ENCODE peak calls at places on chromosomes 5 and 9, in nine cellular contexts. L is OCI-LY7, K is HepG2, M is ovary, Z is neuronal stem cell, S is body of pancreas, B is cardiac muscle cell, V is BE2C, J is MM.1S. F is an unnamed sample.

GRCh38 chr9:109320734-109321448 is at the start of gene EPB41L4B:
- DNase-seq in L (peak; percentile 81), K (peak; percentile 83), M (peak; percentile 95), Z (peak; percentile 76), S (peak; percentile 96), B (peak; percentile 82), V (peak; percentile 93), J (peak; percentile 94), F (peak; percentile 93)

GRCh38 chr9:98536542-98537173 is 172.1 kb downstream of the GABBR2 start:
- DNase-seq in L (peak; percentile 5), K (peak; percentile 5), M (no peak), Z (no peak), S (peak; percentile 13), B (peak; percentile 15), V (peak; percentile 58), J (no peak), F (peak; percentile 28)

GRCh38 chr5:120055858-120056257 is 408.2 kb upstream of the PRR16 start:
- DNase-seq in L (no peak), K (no peak), M (no peak), Z (no peak), S (peak; percentile 26), B (peak; percentile 77), V (peak; percentile 10), J (no peak), F (no peak)

GRCh38 chr5:91219141-91219802 is 163.8 kb downstream of the ARRDC3 start:
- DNase-seq in L (no peak), K (no peak), M (no peak), Z (no peak), S (peak; percentile 71), B (peak; percentile 94), V (no peak), J (no peak), F (no peak)

GRCh38 chr5:19241690-19242089 is 746.3 kb downstream of the CDH18 start:
- DNase-seq in L (no peak), K (no peak), M (no peak), Z (no peak), S (no peak), B (no peak), V (no peak), J (no peak), F (no peak)

GRCh38 chr9:69149321-69149807 is 24.7 kb upstream of the TJP2 start:
- DNase-seq in L (no peak), K (no peak), M (no peak), Z (no peak), S (peak; percentile 25), B (peak; percentile 88), V (no peak), J (no peak), F (no peak)

GRCh38 chr5:38922199-38922598 is 76.4 kb downstream of the OSMR start:
- DNase-seq in L (peak; percentile 29), K (peak; percentile 29), M (peak; percentile 41), Z (peak; percentile 26), S (peak; percentile 64), B (peak; percentile 73), V (peak; percentile 65), J (peak; percentile 24), F (no peak)

GRCh38 chr9:129574911-129575574 is 45.9 kb downstream of the C9orf50 start:
- DNase-seq in L (no peak), K (no peak), M (no peak), Z (no peak), S (no peak), B (no peak), V (no peak), J (no peak), F (no peak)

GRCh38 chr9:77005216-77005615 is 14.2 kb upstream of the FOXB2 start:
- DNase-seq in L (no peak), K (no peak), M (no peak), Z (no peak), S (no peak), B (no peak), V (no peak), J (no peak), F (no peak)

GRCh38 chr9:137429974-137430722 is 7.0 kb downstream of the NOXA1 start:
- DNase-seq in L (peak; percentile 39), K (no peak), M (peak; percentile 64), Z (no peak), S (no peak), B (no peak), V (peak; percentile 68), J (peak; percentile 47), F (peak; percentile 78)

GRCh38 chr5:115500225-115500624 is 44.4 kb downstream of the FEM1C start:
- DNase-seq in L (no peak), K (no peak), M (no peak), Z (no peak), S (no peak), B (no peak), V (no peak), J (no peak), F (no peak)

GRCh38 chr5:135335031-135335828 is 63.8 kb downstream of the MACROH2A1 start:
- DNase-seq in L (no peak), K (no peak), M (no peak), Z (no peak), S (no peak), B (no peak), V (no peak), J (no peak), F (no peak)
- H3K36me3 ChIP-seq in L (peaks cover 92% of the 10 kb centered on the region), K (peaks cover 77% of the 10 kb centered on the region), M (no peaks in the 10 kb centered on the region), Z (peaks cover 91% of the 10 kb centered on the region), S (no peaks in the 10 kb centered on the region), B (peaks cover 40% of the 10 kb centered on the region), V (peaks cover 42% of the 10 kb centered on the region), J (peaks cover 5% of the 10 kb centered on the region), F (peaks cover 33% of the 10 kb centered on the region)

GRCh38 chr5:80439213-80439612 is 31.3 kb downstream of the ZFYVE16 start:
- DNase-seq in L (no peak), K (no peak), M (no peak), Z (no peak), S (no peak), B (no peak), V (no peak), J (no peak), F (no peak)
- H3K36me3 ChIP-seq in L (peaks cover 13% of the 10 kb centered on the region), K (peaks cover 42% of the 10 kb centered on the region), M (no peaks in the 10 kb centered on the region), Z (peaks cover 96% of the 10 kb centered on the region), S (no peaks in the 10 kb centered on the region), B (peaks cover 27% of the 10 kb centered on the region), V (peaks cover 67% of the 10 kb centered on the region), J (no peaks in the 10 kb centered on the region), F (no peaks in the 10 kb centered on the region)

DNA sequence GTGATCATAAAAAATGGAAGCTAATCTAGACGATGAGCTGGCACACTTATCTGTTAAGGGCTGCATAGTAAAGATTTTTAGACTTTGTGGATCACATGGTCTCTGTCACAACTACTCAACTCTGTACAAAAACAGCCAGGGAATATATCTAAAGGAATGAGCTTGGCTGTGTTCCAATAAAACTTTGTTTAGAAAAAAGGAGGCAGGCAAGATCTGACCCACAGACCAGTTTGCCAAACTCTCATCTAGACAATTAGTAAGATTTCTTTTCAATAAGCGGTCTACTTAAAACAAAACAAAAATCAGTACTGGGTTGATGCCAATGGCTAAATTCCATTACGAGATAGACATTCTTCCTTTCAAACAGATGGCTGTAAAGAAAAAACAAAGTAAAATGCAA is 53.0 kb upstream of the RETREG1 start:
- DNase-seq in L (no peak), K (no peak), M (no peak), Z (no peak), S (no peak), B (peak; percentile 89), V (no peak), J (no peak), F (no peak)
- H3K36me3 ChIP-seq in L (no peaks in the 10 kb centered on the region), K (peaks cover 80% of the 10 kb centered on the region), M (no peaks in the 10 kb centered on the region), Z (peaks cover 97% of the 10 kb centered on the region), S (no peaks in the 10 kb centered on the region), B (peaks cover 9% of the 10 kb centered on the region), V (no peaks in the 10 kb centered on the region), J (no peaks in the 10 kb centered on the region), F (no peaks in the 10 kb centered on the region)

DNA sequence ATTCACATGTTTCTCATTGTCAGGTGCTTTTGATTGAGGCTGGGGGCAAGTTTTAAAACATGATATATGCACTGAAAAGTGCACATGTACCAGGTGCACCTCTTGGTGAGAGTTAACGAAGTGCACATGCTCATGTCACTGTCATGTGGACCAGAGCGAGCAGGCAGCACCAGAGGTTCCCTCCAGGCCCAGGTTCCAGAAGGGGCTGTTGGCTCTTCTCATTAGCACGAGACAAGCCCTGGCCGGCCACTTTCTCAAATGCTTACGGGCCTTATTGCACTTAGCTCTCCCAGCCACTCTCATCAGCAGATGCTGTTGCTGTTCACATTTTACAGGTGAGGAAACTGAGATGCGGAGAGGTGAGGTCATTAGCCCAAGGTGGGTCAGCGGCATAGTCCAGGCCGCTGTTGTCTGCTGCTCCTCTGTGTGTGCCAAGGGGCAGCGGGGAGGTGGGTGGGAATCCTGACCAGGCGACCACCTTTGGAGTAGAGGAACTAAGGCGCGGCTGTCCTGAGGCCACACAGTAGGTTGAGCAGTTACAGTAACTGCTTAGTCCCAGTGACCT is 27.4 kb downstream of the TENT4A start:
- DNase-seq in L (no peak), K (no peak), M (no peak), Z (no peak), S (no peak), B (no peak), V (no peak), J (no peak), F (no peak)
- H3K36me3 ChIP-seq in L (peaks cover 90% of the 10 kb centered on the region), K (peaks cover 82% of the 10 kb centered on the region), M (no peaks in the 10 kb centered on the region), Z (peaks cover 93% of the 10 kb centered on the region), S (no peaks in the 10 kb centered on the region), B (peaks cover 7% of the 10 kb centered on the region), V (peaks cover 69% of the 10 kb centered on the region), J (no peaks in the 10 kb centered on the region), F (peaks cover 22% of the 10 kb centered on the region)

GRCh38 chr5:149541893-149542292 is 9.3 kb downstream of the CSNK1A1 start:
- DNase-seq in L (no peak), K (no peak), M (no peak), Z (no peak), S (no peak), B (no peak), V (no peak), J (no peak), F (no peak)
- H3K36me3 ChIP-seq in L (peaks cover 86% of the 10 kb centered on the region), K (peaks cover 48% of the 10 kb centered on the region), M (no peaks in the 10 kb centered on the region), Z (peaks cover 93% of the 10 kb centered on the region), S (no peaks in the 10 kb centered on the region), B (peaks cover 36% of the 10 kb centered on the region), V (peaks cover 65% of the 10 kb centered on the region), J (peaks cover 3% of the 10 kb centered on the region), F (peaks cover 11% of the 10 kb centered on the region)

DNA sequence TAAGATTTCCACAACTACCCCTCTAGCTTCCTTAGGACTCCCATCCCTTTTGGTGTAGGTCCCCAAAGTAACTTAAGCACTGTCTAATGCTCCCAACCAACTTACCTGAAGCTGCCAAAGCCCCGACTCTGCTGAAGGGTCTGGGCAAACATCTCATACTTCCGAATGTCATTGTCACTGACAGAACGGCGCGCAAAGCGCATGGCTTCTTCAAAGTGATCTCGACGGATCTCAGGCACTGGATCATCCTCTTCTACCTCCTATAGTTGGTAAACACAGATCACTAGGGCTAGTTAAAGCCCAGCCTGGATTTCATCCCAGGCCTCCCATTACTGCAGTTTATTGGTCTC is 15.2 kb downstream of the VCP start:
- DNase-seq in L (no peak), K (no peak), M (no peak), Z (no peak), S (no peak), B (no peak), V (no peak), J (no peak), F (no peak)
- H3K36me3 ChIP-seq in L (peaks cover 99% of the 10 kb centered on the region), K (peaks cover 62% of the 10 kb centered on the region), M (no peaks in the 10 kb centered on the region), Z (peaks cover 99% of the 10 kb centered on the region), S (peaks cover 33% of the 10 kb centered on the region), B (peaks cover 72% of the 10 kb centered on the region), V (peaks cover 77% of the 10 kb centered on the region), J (peaks cover 51% of the 10 kb centered on the region), F (peaks cover 47% of the 10 kb centered on the region)

DNA sequence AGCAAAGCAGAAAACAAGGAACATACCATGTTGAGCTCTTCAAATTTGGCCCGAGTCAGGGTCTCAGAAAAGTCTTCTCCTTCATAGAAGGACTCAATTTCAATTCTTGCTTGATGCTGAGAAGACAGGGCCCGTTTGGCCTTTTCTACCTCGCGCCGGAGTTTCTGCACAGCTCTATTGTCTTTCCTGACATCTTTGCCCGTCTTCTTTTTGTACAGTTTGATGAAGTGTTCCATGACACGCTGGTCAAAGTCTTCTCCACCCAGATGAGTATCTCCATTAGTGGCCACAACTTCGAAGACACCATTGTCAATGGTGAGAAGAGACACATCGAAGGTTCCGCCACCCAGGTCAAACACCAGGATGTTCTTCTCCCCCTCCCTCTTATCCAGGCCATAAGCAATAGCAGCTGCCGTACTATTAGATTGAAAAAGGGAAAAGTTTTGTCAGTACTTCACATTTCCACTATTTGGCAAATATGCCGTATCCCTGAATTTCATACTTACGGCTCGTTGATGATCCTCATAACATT is 2.2 kb downstream of the HSPA5 start:
- DNase-seq in L (no peak), K (no peak), M (no peak), Z (no peak), S (no peak), B (no peak), V (no peak), J (no peak), F (no peak)
- H3K36me3 ChIP-seq in L (peaks cover 68% of the 10 kb centered on the region), K (peaks cover 49% of the 10 kb centered on the region), M (no peaks in the 10 kb centered on the region), Z (peaks cover 64% of the 10 kb centered on the region), S (no peaks in the 10 kb centered on the region), B (peaks cover 40% of the 10 kb centered on the region), V (peaks cover 63% of the 10 kb centered on the region), J (peaks cover 18% of the 10 kb centered on the region), F (peaks cover 15% of the 10 kb centered on the region)

F was measured in GM06990.